ENCODE peak calls at places on chromosomes 2 and 18, in ten cellular contexts. One of them, this sample, is unnamed.

GRCh38 chr2:74383254-74383653 is 3.1 kb upstream of the DCTN1 start:
- DNase-seq in occipital lobe: no peak
- DNase-seq in T-helper 9 cell: no peak
- DNase-seq in HEK293T: no peak
- DNase-seq in LoVo: no peak
- DNase-seq in ELR: no peak
- DNase-seq in AG09319: peak
- DNase-seq in epithelial cell of esophagus: no peak
- DNase-seq in activated CD8-positive, alpha-beta T cell treated with anti-CD3 and anti-CD28 coated beads, Interleukin-2, amount 10 ng/mL, durations not matched to agents 7 days and 5 days: no peak
- DNase-seq in naive thymus-derived CD8-positive, alpha-beta T cell: no peak
- DNase-seq in this sample: no peak

GRCh38 chr2:19540739-19541503 is 182.5 kb upstream of the OSR1 start:
- DNase-seq in occipital lobe: no peak
- DNase-seq in T-helper 9 cell: no peak
- DNase-seq in HEK293T: no peak
- DNase-seq in LoVo: peak
- DNase-seq in ELR: peak
- DNase-seq in AG09319: peak
- DNase-seq in epithelial cell of esophagus: peak
- DNase-seq in activated CD8-positive, alpha-beta T cell treated with anti-CD3 and anti-CD28 coated beads, Interleukin-2, amount 10 ng/mL, durations not matched to agents 7 days and 5 days: no peak
- DNase-seq in naive thymus-derived CD8-positive, alpha-beta T cell: no peak
- DNase-seq in this sample: no peak

GRCh38 chr2:231386446-231386845 is 9.1 kb upstream of the B3GNT7 start:
- DNase-seq in occipital lobe: no peak
- DNase-seq in T-helper 9 cell: no peak
- DNase-seq in HEK293T: no peak
- DNase-seq in LoVo: no peak
- DNase-seq in ELR: peak
- DNase-seq in AG09319: no peak
- DNase-seq in epithelial cell of esophagus: peak
- DNase-seq in activated CD8-positive, alpha-beta T cell treated with anti-CD3 and anti-CD28 coated beads, Interleukin-2, amount 10 ng/mL, durations not matched to agents 7 days and 5 days: no peak
- DNase-seq in naive thymus-derived CD8-positive, alpha-beta T cell: no peak
- DNase-seq in this sample: no peak

GRCh38 chr18:22932885-22933205 is 283 bp upstream of the RBBP8 start:
- DNase-seq in occipital lobe: no peak
- DNase-seq in T-helper 9 cell: no peak
- DNase-seq in HEK293T: no peak
- DNase-seq in LoVo: no peak
- DNase-seq in ELR: no peak
- DNase-seq in AG09319: no peak
- DNase-seq in epithelial cell of esophagus: no peak
- DNase-seq in activated CD8-positive, alpha-beta T cell treated with anti-CD3 and anti-CD28 coated beads, Interleukin-2, amount 10 ng/mL, durations not matched to agents 7 days and 5 days: no peak
- DNase-seq in naive thymus-derived CD8-positive, alpha-beta T cell: no peak
- DNase-seq in this sample: no peak

GRCh38 chr18:393558-393957 is 106.9 kb downstream of the COLEC12 start:
- DNase-seq in occipital lobe: no peak
- DNase-seq in T-helper 9 cell: no peak
- DNase-seq in HEK293T: no peak
- DNase-seq in LoVo: no peak
- DNase-seq in ELR: no peak
- DNase-seq in AG09319: no peak
- DNase-seq in epithelial cell of esophagus: no peak
- DNase-seq in activated CD8-positive, alpha-beta T cell treated with anti-CD3 and anti-CD28 coated beads, Interleukin-2, amount 10 ng/mL, durations not matched to agents 7 days and 5 days: no peak
- DNase-seq in naive thymus-derived CD8-positive, alpha-beta T cell: no peak
- DNase-seq in this sample: no peak

GRCh38 chr2:55590810-55591440 is 26.5 kb downstream of the PPP4R3B start:
- DNase-seq in occipital lobe: no peak
- DNase-seq in T-helper 9 cell: no peak
- DNase-seq in HEK293T: no peak
- DNase-seq in LoVo: peak
- DNase-seq in ELR: peak
- DNase-seq in AG09319: no peak
- DNase-seq in epithelial cell of esophagus: peak
- DNase-seq in activated CD8-positive, alpha-beta T cell treated with anti-CD3 and anti-CD28 coated beads, Interleukin-2, amount 10 ng/mL, durations not matched to agents 7 days and 5 days: no peak
- DNase-seq in naive thymus-derived CD8-positive, alpha-beta T cell: no peak
- DNase-seq in this sample: no peak

GRCh38 chr18:52451252-52451651 is 111.3 kb downstream of the DCC start:
- DNase-seq in occipital lobe: no peak
- DNase-seq in T-helper 9 cell: no peak
- DNase-seq in HEK293T: no peak
- DNase-seq in LoVo: no peak
- DNase-seq in ELR: no peak
- DNase-seq in AG09319: no peak
- DNase-seq in epithelial cell of esophagus: no peak
- DNase-seq in activated CD8-positive, alpha-beta T cell treated with anti-CD3 and anti-CD28 coated beads, Interleukin-2, amount 10 ng/mL, durations not matched to agents 7 days and 5 days: no peak
- DNase-seq in naive thymus-derived CD8-positive, alpha-beta T cell: no peak
- DNase-seq in this sample: no peak

GRCh38 chr2:233422050-233422639 is 67.9 kb downstream of the DGKD start:
- DNase-seq in occipital lobe: no peak
- DNase-seq in T-helper 9 cell: peak
- DNase-seq in HEK293T: no peak
- DNase-seq in LoVo: peak
- DNase-seq in ELR: no peak
- DNase-seq in AG09319: no peak
- DNase-seq in epithelial cell of esophagus: peak
- DNase-seq in activated CD8-positive, alpha-beta T cell treated with anti-CD3 and anti-CD28 coated beads, Interleukin-2, amount 10 ng/mL, durations not matched to agents 7 days and 5 days: peak
- DNase-seq in naive thymus-derived CD8-positive, alpha-beta T cell: peak
- DNase-seq in this sample: no peak

GRCh38 chr2:9519250-9519649 is 36.4 kb downstream of the ADAM17 start:
- DNase-seq in occipital lobe: no peak
- DNase-seq in T-helper 9 cell: no peak
- DNase-seq in HEK293T: no peak
- DNase-seq in LoVo: no peak
- DNase-seq in ELR: no peak
- DNase-seq in AG09319: no peak
- DNase-seq in epithelial cell of esophagus: peak
- DNase-seq in activated CD8-positive, alpha-beta T cell treated with anti-CD3 and anti-CD28 coated beads, Interleukin-2, amount 10 ng/mL, durations not matched to agents 7 days and 5 days: no peak
- DNase-seq in naive thymus-derived CD8-positive, alpha-beta T cell: no peak
- DNase-seq in this sample: no peak

This sample was measured in caudate nucleus.